ENCODE peak calls at places on chromosomes 13 and 19, in nine cellular contexts. V, B, A, K, X, I, Z, Y and H are unnamed samples.

GRCh38 chr19:2266183-2266993 is 10.2 kb upstream of the JSRP1 start:
- DNase-seq in V (peak), B (peak), A (peak), K (peak), X (no peak), I (peak), Z (peak), Y (peak), H (peak)

GRCh38 chr19:2478324-2478755 is 2.4 kb downstream of the GADD45B start:
- DNase-seq in V (peak), B (peak), A (peak), K (peak), X (no peak), I (peak), Z (peak), Y (peak), H (peak)

GRCh38 chr19:33606556-33606955 is 15.2 kb upstream of the CHST8 start:
- DNase-seq in V (no peak), B (no peak), A (no peak), K (no peak), X (no peak), I (no peak), Z (peak), Y (no peak), H (no peak)

GRCh38 chr13:60679131-60679530 is 282.1 kb downstream of the TDRD3 start:
- DNase-seq in V (no peak), B (no peak), A (no peak), K (no peak), X (no peak), I (no peak), Z (no peak), Y (no peak), H (no peak)

GRCh38 chr19:55094456-55095259 is 19.0 kb downstream of the EPS8L1 start:
- DNase-seq in V (no peak), B (no peak), A (no peak), K (no peak), X (no peak), I (no peak), Z (no peak), Y (no peak), H (no peak)

GRCh38 chr19:13830761-13831481 is 35.7 kb downstream of the ZSWIM4 start:
- DNase-seq in V (no peak), B (no peak), A (no peak), K (no peak), X (peak), I (peak), Z (no peak), Y (no peak), H (no peak)

GRCh38 chr19:51091895-51092873 is 9.5 kb upstream of the KLK14 start:
- DNase-seq in V (no peak), B (no peak), A (no peak), K (no peak), X (no peak), I (no peak), Z (no peak), Y (no peak), H (no peak)

GRCh38 chr19:38321646-38322323 is 2.1 kb downstream of the KCNK6 start:
- DNase-seq in V (no peak), B (no peak), A (peak), K (peak), X (peak), I (peak), Z (no peak), Y (peak), H (no peak)

GRCh38 chr13:30362869-30363268 is 55.5 kb upstream of the KATNAL1 start:
- DNase-seq in V (no peak), B (no peak), A (no peak), K (no peak), X (no peak), I (peak), Z (no peak), Y (no peak), H (no peak)

GRCh38 chr19:55484571-55485438 is at the start of gene NAT14:
- DNase-seq in V (peak), B (peak), A (peak), K (no peak), X (no peak), I (peak), Z (peak), Y (peak), H (peak)

GRCh38 chr13:66264976-66265375 is 965.2 kb downstream of the PCDH9 start:
- DNase-seq in V (no peak), B (no peak), A (peak), K (no peak), X (no peak), I (no peak), Z (no peak), Y (no peak), H (no peak)

GRCh38 chr19:35856546-35857149 is at the start of gene KIRREL2:
- DNase-seq in V (no peak), B (no peak), A (no peak), K (no peak), X (no peak), I (no peak), Z (no peak), Y (peak), H (no peak)

GRCh38 chr19:38700933-38701454 is 43.3 kb downstream of the CAPN12 start:
- DNase-seq in V (peak), B (no peak), A (no peak), K (no peak), X (no peak), I (no peak), Z (no peak), Y (no peak), H (no peak)

GRCh38 chr13:112840472-112841302 is 128.3 kb upstream of the MCF2L start:
- DNase-seq in V (no peak), B (no peak), A (no peak), K (no peak), X (no peak), I (no peak), Z (peak), Y (no peak), H (peak)

GRCh38 chr19:39405930-39406655 is 554 bp upstream of the ZFP36 start:
- DNase-seq in V (no peak), B (peak), A (no peak), K (no peak), X (peak), I (no peak), Z (no peak), Y (no peak), H (no peak)

GRCh38 chr13:111139874-111140561 is 24.9 kb downstream of the ARHGEF7 start:
- DNase-seq in V (no peak), B (no peak), A (no peak), K (no peak), X (no peak), I (no peak), Z (no peak), Y (no peak), H (no peak)

GRCh38 chr13:113848020-113848419 is 15.9 kb downstream of the GAS6 start:
- DNase-seq in V (no peak), B (no peak), A (no peak), K (peak), X (no peak), I (peak), Z (no peak), Y (no peak), H (no peak)

GRCh38 chr13:99982021-99982740 is 597 bp downstream of the ZIC2 start:
- DNase-seq in V (no peak), B (no peak), A (no peak), K (no peak), X (peak), I (no peak), Z (no peak), Y (no peak), H (peak)

GRCh38 chr13:76944457-76944856 is 3.9 kb upstream of the ACOD1 start:
- DNase-seq in V (no peak), B (no peak), A (peak), K (no peak), X (no peak), I (no peak), Z (no peak), Y (no peak), H (no peak)

GRCh38 chr13:98386632-98387031 is 190.3 kb downstream of the STK24 start:
- DNase-seq in V (no peak), B (no peak), A (no peak), K (no peak), X (no peak), I (no peak), Z (no peak), Y (no peak), H (no peak)

DNA sequence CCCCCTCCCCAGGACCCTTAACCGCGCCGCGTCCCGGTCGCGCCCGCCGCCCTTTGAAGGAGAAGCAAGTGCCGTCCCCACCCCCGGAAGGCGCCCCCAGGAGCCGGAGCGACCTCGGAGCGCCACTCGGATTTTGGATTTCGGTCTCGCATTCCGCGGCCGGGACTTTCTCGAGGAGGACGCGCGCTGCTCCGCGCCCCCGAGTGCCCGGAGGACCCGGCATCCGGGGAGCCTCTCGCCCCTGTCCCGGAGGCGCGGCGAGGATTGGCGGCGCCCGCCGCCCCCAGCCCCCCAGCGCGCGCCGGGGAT is 1.6 kb downstream of the MIDN start:
- DNase-seq in V (no peak), B (no peak), A (no peak), K (no peak), X (no peak), I (no peak), Z (no peak), Y (no peak), H (no peak)
- H3K27ac ChIP-seq in V (peak), B (peak), A (peak), K (peak), X (peak), I (peak), Z (peak), Y (peak), H (peak)

GRCh38 chr19:47511681-47512080 is 3.2 kb downstream of the NAPA start:
- DNase-seq in V (no peak), B (no peak), A (peak), K (peak), X (no peak), I (peak), Z (no peak), Y (peak), H (no peak)
- H3K4me3 ChIP-seq in V (no peak), B (no peak), A (no peak), K (no peak), X (peak), I (no peak), Z (peak), Y (no peak), H (no peak)

GRCh38 chr19:47120461-47120860 is 6.9 kb upstream of the ZC3H4 start:
- DNase-seq in V (no peak), B (no peak), A (no peak), K (no peak), X (no peak), I (no peak), Z (no peak), Y (no peak), H (no peak)
- TF ChIP-seq POLR2A in V (no peak), B (no peak), A (no peak), K (no peak), X (no peak), I (no peak), Z (no peak), Y (no peak), H (no peak)

GRCh38 chr13:75801388-75801787 is 165.3 kb downstream of the LMO7 start:
- DNase-seq in V (no peak), B (no peak), A (no peak), K (no peak), X (no peak), I (no peak), Z (no peak), Y (no peak), H (no peak)
- H3K27ac ChIP-seq in V (no peak), B (no peak), A (no peak), K (no peak), X (no peak), I (no peak), Z (no peak), Y (no peak), H (no peak)

DNA sequence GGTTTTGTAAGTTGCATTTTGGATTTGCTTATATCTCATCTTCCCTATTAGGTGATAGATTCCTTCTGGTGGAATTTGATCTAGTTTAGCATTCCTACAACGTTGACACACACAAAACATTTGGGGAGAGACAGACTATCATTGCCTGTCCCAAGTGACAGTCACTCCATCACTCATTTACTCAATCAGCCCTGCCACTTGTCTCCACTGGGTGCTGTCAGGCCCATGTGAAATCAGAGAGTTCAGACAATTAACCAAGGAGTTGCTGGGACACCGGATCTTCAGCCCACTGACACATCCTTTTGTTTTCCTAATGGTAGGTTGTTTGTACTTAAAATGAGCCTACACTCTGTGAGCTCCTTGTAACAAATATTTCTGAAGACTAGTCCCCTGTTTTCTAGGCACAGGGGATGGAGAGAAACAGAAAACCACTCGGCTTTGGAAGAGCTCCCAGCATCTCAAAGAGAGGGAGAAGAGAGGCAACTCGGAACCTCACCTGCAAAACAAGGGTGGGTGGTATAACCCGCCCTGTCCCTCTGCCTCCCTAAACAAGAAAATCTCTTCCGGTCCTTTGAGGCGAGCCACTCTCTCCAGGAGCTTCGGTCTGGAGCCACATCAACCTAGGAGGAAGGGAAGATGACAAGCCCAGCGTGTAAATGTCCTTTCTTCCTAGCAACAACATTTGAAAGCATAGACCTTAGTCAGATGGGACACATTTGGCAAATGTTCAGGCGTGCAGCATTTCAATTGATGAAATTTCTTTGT is 440.9 kb upstream of the KLF12 start:
- DNase-seq in V (no peak), B (no peak), A (no peak), K (no peak), X (no peak), I (no peak), Z (no peak), Y (no peak), H (no peak)
- H3K4me3 ChIP-seq in V (no peak), B (no peak), A (peak), K (no peak), X (peak), I (peak), Z (peak), Y (no peak), H (peak)

DNA sequence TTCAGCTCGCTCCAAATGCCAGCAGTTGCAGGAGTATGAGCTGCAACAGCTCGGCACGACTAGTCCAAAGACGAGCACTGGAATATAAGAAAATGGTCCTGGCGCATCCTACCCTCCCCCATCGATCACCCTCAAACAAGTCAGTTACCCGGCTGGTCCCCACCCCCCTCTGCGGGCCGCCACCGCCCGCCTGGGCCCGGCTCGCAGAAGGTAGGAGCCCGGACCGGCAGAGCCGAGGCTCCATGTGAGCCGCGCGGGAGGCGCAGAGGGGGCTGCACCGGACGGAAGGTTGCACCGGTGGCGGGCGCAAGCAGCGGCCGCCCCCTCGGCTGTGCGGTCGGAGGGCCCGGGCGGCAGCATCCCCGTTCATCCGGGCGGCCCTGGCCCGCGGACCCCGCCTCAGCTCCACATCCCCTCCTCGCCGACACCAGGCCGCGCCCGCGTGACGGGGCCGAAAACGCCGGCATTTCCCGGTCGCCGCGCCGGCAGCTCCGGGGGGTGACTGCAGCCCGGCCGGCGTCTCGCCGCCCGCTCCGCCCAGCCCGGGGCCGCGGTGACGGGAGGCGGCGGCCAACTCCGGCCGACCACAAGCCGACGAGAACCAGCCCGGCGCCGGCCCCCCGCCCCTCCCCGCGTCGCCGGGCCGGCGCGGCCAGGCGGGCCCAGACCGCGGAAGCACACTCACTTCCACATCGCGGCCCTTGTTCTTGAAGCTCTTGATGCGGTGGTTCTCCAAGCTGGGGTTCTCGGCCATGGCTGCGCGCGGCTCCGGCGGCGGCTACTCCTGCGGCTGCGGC is 531 bp downstream of the KPNA3 start:
- DNase-seq in V (peak), B (peak), A (peak), K (peak), X (no peak), I (peak), Z (peak), Y (peak), H (peak)
- TF ChIP-seq POLR2A in V (peak), B (no peak), A (peak), K (no peak), X (no peak), I (no peak), Z (no peak), Y (no peak), H (peak)

GRCh38 chr19:30361721-30362120 is 10.5 kb upstream of the ZNF536 start:
- DNase-seq in V (no peak), B (no peak), A (no peak), K (no peak), X (no peak), I (no peak), Z (peak), Y (no peak), H (no peak)

GRCh38 chr19:30358821-30359580 is 13.2 kb upstream of the ZNF536 start:
- DNase-seq in V (no peak), B (peak), A (no peak), K (no peak), X (no peak), I (no peak), Z (peak), Y (no peak), H (no peak)

GRCh38 chr19:30361107-30361447 is 11.1 kb upstream of the ZNF536 start:
- DNase-seq in V (no peak), B (no peak), A (no peak), K (no peak), X (no peak), I (no peak), Z (no peak), Y (no peak), H (no peak)

GRCh38 chr19:30359936-30360335 is 12.2 kb upstream of the ZNF536 start:
- DNase-seq in V (no peak), B (peak), A (no peak), K (no peak), X (no peak), I (no peak), Z (peak), Y (no peak), H (no peak)

GRCh38 chr19:30360378-30361106 is 11.6 kb upstream of the ZNF536 start:
- DNase-seq in V (no peak), B (peak), A (no peak), K (peak), X (no peak), I (no peak), Z (peak), Y (no peak), H (no peak)
- H3K27ac ChIP-seq in V (no peak), B (no peak), A (no peak), K (no peak), X (no peak), I (no peak), Z (no peak), Y (no peak), H (no peak)

DNA sequence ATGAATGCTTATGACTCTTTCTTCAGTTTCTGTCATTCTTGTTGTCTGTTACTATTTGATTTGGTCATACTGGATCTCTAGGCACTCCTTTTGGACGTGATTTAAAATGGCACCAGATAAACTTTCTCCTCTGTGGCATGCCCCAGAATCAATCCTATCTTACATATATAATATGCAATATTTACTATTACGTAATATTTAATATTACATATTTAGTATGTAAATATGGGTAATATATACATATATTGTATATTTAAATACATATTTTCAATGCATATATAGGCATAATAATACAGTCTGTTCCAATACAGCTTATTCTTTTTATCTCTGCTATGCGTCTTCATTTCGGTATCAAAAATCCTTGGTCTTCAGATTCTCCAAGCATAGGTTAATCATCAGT is 104.4 kb upstream of the PRR20A start:
- DNase-seq in V (no peak), B (no peak), A (no peak), K (no peak), X (no peak), I (no peak), Z (no peak), Y (no peak), H (no peak)
- H3K4me3 ChIP-seq in V (no peak), B (no peak), A (no peak), K (no peak), X (no peak), I (no peak), Z (no peak), Y (no peak), H (no peak)